ENCODE peak calls at places on chromosomes 3 and 15, in nine cellular contexts. I, J, G, F, Z, V, K, P and Q are unnamed samples.

GRCh38 chr3:99396651-99397050 is 241.7 kb upstream of the COL8A1 start:
- DNase-seq in K (no peak), V (no peak), J (no peak), P (no peak), Z (no peak), F (no peak), I (no peak), G (no peak), Q (no peak)

GRCh38 chr3:13857702-13858380 is 22.0 kb downstream of the WNT7A start:
- DNase-seq in P (no peak), Z (peak; percentile 43), F (no peak), G (no peak), V (no peak), K (no peak), I (no peak), J (no peak), Q (no peak)

GRCh38 chr3:46705751-46706572 is 4.8 kb downstream of the TMIE start:
- DNase-seq in P (no peak), G (no peak), Z (peak; percentile 59), K (peak; percentile 76), I (no peak), F (no peak), J (no peak), V (no peak), Q (no peak)

GRCh38 chr3:43754316-43754715 is 63.6 kb downstream of the ABHD5 start:
- DNase-seq in J (no peak), P (no peak), I (no peak), Z (no peak), G (no peak), V (no peak), F (no peak), K (peak; percentile 37), Q (no peak)

GRCh38 chr3:178195824-178196223 is 340.4 kb upstream of the KCNMB2 start:
- DNase-seq in P (no peak), K (peak; percentile 57), Z (no peak), F (no peak), J (no peak), G (no peak), I (no peak), V (peak; percentile 46), Q (no peak)

GRCh38 chr15:89419370-89419984 is 76.9 kb downstream of the RHCG start:
- DNase-seq in F (no peak), P (no peak), J (no peak), V (peak; percentile 44), G (no peak), Z (no peak), K (peak; percentile 81), I (peak; percentile 67), Q (no peak)

GRCh38 chr15:94844533-94845390 is 613.4 kb downstream of the MCTP2 start:
- DNase-seq in K (peak; percentile 66), P (no peak), V (peak; percentile 37), G (no peak), F (no peak), I (no peak), Z (peak; percentile 88), J (peak; percentile 4), Q (no peak)

GRCh38 chr3:10437272-10437994 is 68.0 kb downstream of the ATP2B2 start:
- DNase-seq in V (peak; percentile 10), J (no peak), P (no peak), I (peak; percentile 72), K (peak; percentile 50), Z (peak; percentile 82), G (no peak), F (peak; percentile 29), Q (no peak)

GRCh38 chr3:141402476-141403171 is 34.3 kb downstream of the ZBTB38 start:
- DNase-seq in V (peak; percentile 75), K (peak; percentile 82), P (no peak), F (peak; percentile 15), Z (peak; percentile 92), I (peak; percentile 56), G (no peak), J (no peak), Q (no peak)

GRCh38 chr15:89863918-89864317 is 29.9 kb downstream of the AP3S2 start:
- DNase-seq in Z (no peak), V (peak; percentile 63), J (no peak), F (no peak), I (no peak), P (no peak), G (no peak), K (no peak), Q (no peak)

GRCh38 chr3:134327594-134327975 is 46.7 kb downstream of the AMOTL2 start:
- DNase-seq in I (no peak), F (no peak), V (no peak), P (no peak), K (peak; percentile 54), G (no peak), Z (no peak), J (no peak), Q (no peak)